ENCODE peak calls at places on chromosomes 6 and 20, in seven cellular contexts. M is cardiac fibroblast, J is Panc1, B is brain microvascular endothelial cell, F is IMR-90, Q is body of pancreas, H is AG10803. X is an unnamed sample.
A peak's percentile ranks its signal among the peaks of the same experiment; 100 is the strongest.

GRCh38 chr20:45518282-45518681 is 2.9 kb upstream of the SPINT3 start:
- DNase-seq in H (no peak), B (no peak), M (no peak), J (no peak), Q (no peak), F (no peak), X (peak; percentile 91)

GRCh38 chr6:136326038-136326561 is 36.5 kb upstream of the BCLAF1 start:
- DNase-seq in J (no peak), H (peak; percentile 25), F (peak; percentile 62), Q (no peak), B (no peak), M (peak; percentile 19), X (peak; percentile 49)

GRCh38 chr20:36210561-36210960 is 25.7 kb upstream of the AAR2 start:
- DNase-seq in Q (no peak), B (no peak), F (no peak), M (no peak), J (no peak), H (no peak), X (peak; percentile 29)

GRCh38 chr20:44532248-44532980 is 10.5 kb upstream of the SERINC3 start:
- DNase-seq in H (no peak), J (no peak), B (no peak), M (peak; percentile 16), Q (peak; percentile 37), F (no peak), X (no peak)

GRCh38 chr6:35498407-35499045 is 1.6 kb upstream of the TEAD3 start:
- DNase-seq in B (no peak), M (no peak), J (no peak), Q (no peak), F (no peak), H (no peak), X (no peak)

GRCh38 chr20:51327251-51327841 is 215.2 kb downstream of the NFATC2 start:
- DNase-seq in Q (no peak), F (peak; percentile 97), M (peak; percentile 96), B (peak; percentile 90), J (no peak), H (peak; percentile 84), X (peak; percentile 27)

GRCh38 chr20:3238616-3239025 is 369 bp downstream of the SLC4A11 start:
- DNase-seq in M (peak; percentile 18), J (no peak), H (no peak), F (no peak), B (no peak), Q (peak; percentile 38), X (peak; percentile 62)

GRCh38 chr6:5518936-5519491 is 257.7 kb downstream of the FARS2 start:
- DNase-seq in Q (no peak), H (no peak), F (no peak), J (no peak), B (no peak), M (no peak), X (no peak)

GRCh38 chr6:90098025-90098474 is 198.6 kb downstream of the BACH2 start:
- DNase-seq in F (peak; percentile 89), B (peak; percentile 35), J (no peak), H (peak; percentile 98), Q (peak; percentile 40), M (peak; percentile 81), X (peak; percentile 96)

GRCh38 chr6:117920493-117920845 is 13.4 kb downstream of the SLC35F1 start:
- DNase-seq in H (no peak), J (no peak), M (no peak), F (no peak), Q (peak; percentile 7), B (no peak), X (no peak)

GRCh38 chr6:116406678-116407345 is 36.1 kb downstream of the DSE start:
- DNase-seq in B (no peak), Q (no peak), H (peak; percentile 47), F (peak; percentile 89), M (peak; percentile 46), J (no peak), X (no peak)

GRCh38 chr6:137552146-137552545 is 58.0 kb upstream of the OLIG3 start:
- DNase-seq in Q (no peak), B (no peak), J (no peak), H (no peak), M (no peak), F (no peak), X (no peak)

GRCh38 chr6:54624779-54625178 is 221.8 kb upstream of the FAM83B start:
- DNase-seq in J (no peak), H (peak; percentile 69), Q (no peak), M (no peak), B (no peak), F (peak; percentile 76), X (no peak)

GRCh38 chr20:31516651-31517050 is 2.4 kb downstream of the HM13 start:
- DNase-seq in M (no peak), H (no peak), J (no peak), B (no peak), Q (no peak), F (no peak), X (no peak)

GRCh38 chr6:159760602-159761057 is 1.2 kb upstream of the ACAT2 start:
- DNase-seq in Q (no peak), F (peak; percentile 64), J (no peak), B (peak; percentile 49), M (peak; percentile 68), H (peak; percentile 86), X (peak; percentile 64)

GRCh38 chr6:108497883-108498282 is 62.8 kb upstream of the FOXO3 start:
- DNase-seq in Q (peak; percentile 50), M (peak; percentile 76), H (peak; percentile 42), B (peak; percentile 53), J (peak; percentile 41), F (peak; percentile 35), X (peak; percentile 59)

GRCh38 chr6:11093065-11093590 is 506 bp upstream of the SMIM13 start:
- DNase-seq in M (no peak), J (no peak), Q (peak; percentile 60), B (no peak), H (peak; percentile 33), F (peak; percentile 41), X (no peak)

GRCh38 chr6:109428889-109429477 is 11.4 kb downstream of the PPIL6 start:
- DNase-seq in B (no peak), J (no peak), F (peak; percentile 74), Q (no peak), H (peak; percentile 52), M (peak; percentile 50), X (no peak)

GRCh38 chr6:67663105-67663895 is 971.8 kb upstream of the ADGRB3 start:
- DNase-seq in Q (no peak), H (no peak), J (no peak), F (no peak), B (no peak), M (no peak), X (no peak)

GRCh38 chr20:45405566-45406259 is 2.4 kb upstream of the DBNDD2 start:
- DNase-seq in M (peak; percentile 22), Q (peak; percentile 18), B (no peak), F (no peak), H (no peak), J (no peak), X (peak; percentile 43)

GRCh38 chr6:147789430-147789947 is 281.0 kb downstream of the SAMD5 start:
- DNase-seq in H (no peak), F (no peak), J (no peak), Q (no peak), B (no peak), M (no peak), X (peak; percentile 10)

GRCh38 chr20:20160513-20160912 is 108.2 kb downstream of the CFAP61 start:
- DNase-seq in H (no peak), M (no peak), F (no peak), Q (no peak), J (no peak), B (no peak), X (no peak)

GRCh38 chr20:34362502-34363061 is 491 bp upstream of the ITCH start:
- DNase-seq in M (no peak), Q (no peak), H (no peak), F (no peak), J (no peak), B (no peak), X (no peak)

GRCh38 chr6:19613678-19614077 is 223.5 kb upstream of the ID4 start:
- DNase-seq in M (peak; percentile 0), Q (no peak), B (no peak), J (no peak), F (no peak), H (no peak), X (peak; percentile 6)

GRCh38 chr6:134172020-134172766 is 119.8 kb upstream of the SLC2A12 start:
- DNase-seq in F (peak; percentile 17), H (peak; percentile 15), J (no peak), M (no peak), B (no peak), Q (no peak), X (no peak)

DNA sequence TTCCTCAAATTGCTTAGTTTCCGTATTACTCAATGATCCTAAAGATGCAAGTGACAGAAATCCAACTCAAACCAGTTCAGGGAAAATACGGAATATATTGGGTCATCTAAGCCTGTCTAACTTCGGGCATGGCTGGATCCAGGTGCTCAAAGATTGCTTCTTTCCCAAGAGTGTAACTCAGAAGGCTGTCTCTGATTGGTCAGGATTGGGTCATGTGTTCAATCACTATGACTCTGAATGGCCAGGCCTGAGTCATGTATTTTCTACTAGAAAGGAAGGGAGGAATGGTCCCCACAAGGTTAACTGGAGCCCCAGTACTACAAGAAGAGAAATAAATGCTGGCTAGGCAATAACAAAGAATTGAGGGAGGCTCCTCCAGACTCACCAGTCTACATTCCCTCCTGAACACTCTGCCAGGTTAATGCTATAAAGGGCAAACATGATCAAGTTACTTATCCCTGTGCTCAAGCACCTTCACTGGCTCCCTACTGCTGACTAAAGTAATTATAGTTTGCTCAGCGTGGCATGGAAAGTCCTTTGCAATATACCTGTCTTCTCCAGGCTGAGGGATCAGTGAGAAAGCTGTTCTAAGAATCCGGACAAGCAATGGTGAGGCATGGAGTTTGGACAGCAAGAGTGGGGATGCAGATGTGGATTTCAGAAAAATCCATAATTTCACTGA is 15.5 kb upstream of the PREX1 start:
- DNase-seq in J (no peak), Q (no peak), M (no peak), F (no peak), B (no peak), H (no peak), X (peak; percentile 11)
- H3K4me3 ChIP-seq in J (no peak overlapping the region), Q (no peak overlapping the region), M (no peak overlapping the region), F (no peak overlapping the region), B (no peak overlapping the region), H (no peak overlapping the region), X (no peak overlapping the region)

DNA sequence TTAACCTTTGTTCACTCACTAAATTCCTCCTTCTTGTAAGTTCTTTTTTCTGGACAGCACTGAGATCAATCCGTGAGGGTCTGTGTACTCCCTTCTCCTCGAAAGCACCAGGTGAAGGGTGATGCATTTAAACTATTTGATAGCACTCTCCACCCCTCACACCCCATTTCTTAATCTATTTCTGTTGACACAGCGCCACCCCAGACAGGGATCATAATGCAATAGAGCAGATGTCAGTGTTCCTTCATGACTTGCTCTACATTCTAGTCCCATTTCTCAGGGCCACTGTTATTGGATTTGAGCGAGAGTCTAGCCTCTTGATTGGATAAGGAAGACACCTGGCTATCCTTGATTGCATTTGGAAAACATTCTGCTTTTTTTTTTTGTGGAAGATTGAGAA is 46.3 kb downstream of the PPP1R14C start:
- DNase-seq in F (no peak), Q (no peak), M (no peak), B (no peak), J (no peak), H (no peak), X (no peak)
- TF ChIP-seq CTCF in F (no peak), Q (no peak), M (no peak), B (no peak), J (peak; percentile 32), H (no peak), X (no peak)

GRCh38 chr20:59835057-59835447 is 98.4 kb downstream of the SYCP2 start:
- DNase-seq in Q (no peak), B (peak; percentile 11), J (no peak), H (no peak), M (no peak), F (no peak), X (no peak)
- H3K4me3 ChIP-seq in Q (no peak overlapping the region), B (no peak overlapping the region), J (no peak overlapping the region), H (no peak overlapping the region), M (no peak overlapping the region), F (no peak overlapping the region), X (no peak overlapping the region)

GRCh38 chr6:30075094-30075986 is at the start of gene RNF39:
- DNase-seq in Q (peak; percentile 17), F (no peak), H (no peak), B (no peak), M (no peak), J (no peak), X (peak; percentile 87)
- TF ChIP-seq CTCF in Q (no peak), F (peak; percentile 24), H (peak; percentile 39), B (peak; percentile 57), M (peak; percentile 42), J (peak; percentile 80), X (peak; percentile 64)

X was measured in epithelial cell of esophagus.